ENCODE peak calls at places on chromosomes 1 and 21, in seven cellular contexts. One of them, this sample, is unnamed.

GRCh38 chr21:44382536-44382935 is 29.1 kb downstream of the TRPM2 start:
- DNase-seq in vagina: peak; percentile 84
- DNase-seq in K562: peak; percentile 4
- DNase-seq in right lobe of liver: no peak
- DNase-seq in spleen: no peak
- DNase-seq in prostate gland: no peak
- DNase-seq in heart left ventricle: no peak
- DNase-seq in this sample: no peak

GRCh38 chr1:174743654-174744561 is 255.8 kb upstream of the CACYBP start:
- DNase-seq in prostate gland: no peak
- DNase-seq in vagina: no peak
- DNase-seq in K562: peak; percentile 32
- DNase-seq in spleen: no peak
- DNase-seq in heart left ventricle: no peak
- DNase-seq in right lobe of liver: no peak
- DNase-seq in this sample: no peak

GRCh38 chr1:94983343-94983742 is 56.4 kb upstream of the CNN3 start:
- DNase-seq in heart left ventricle: no peak
- DNase-seq in prostate gland: no peak
- DNase-seq in spleen: no peak
- DNase-seq in right lobe of liver: no peak
- DNase-seq in vagina: no peak
- DNase-seq in K562: no peak
- DNase-seq in this sample: no peak

GRCh38 chr1:199688133-199688676 is 339.3 kb upstream of the NR5A2 start:
- DNase-seq in right lobe of liver: no peak
- DNase-seq in heart left ventricle: no peak
- DNase-seq in vagina: no peak
- DNase-seq in spleen: no peak
- DNase-seq in K562: no peak
- DNase-seq in prostate gland: no peak
- DNase-seq in this sample: no peak

GRCh38 chr1:59409525-59409924 is 112.6 kb downstream of the FGGY start:
- DNase-seq in K562: no peak
- DNase-seq in prostate gland: no peak
- DNase-seq in vagina: no peak
- DNase-seq in heart left ventricle: no peak
- DNase-seq in spleen: no peak
- DNase-seq in right lobe of liver: no peak
- DNase-seq in this sample: no peak

GRCh38 chr1:12851779-12852178 is 3.3 kb upstream of the HNRNPCL1 start:
- DNase-seq in right lobe of liver: no peak
- DNase-seq in heart left ventricle: no peak
- DNase-seq in spleen: no peak
- DNase-seq in prostate gland: no peak
- DNase-seq in K562: no peak
- DNase-seq in vagina: no peak
- DNase-seq in this sample: no peak

GRCh38 chr1:3190256-3191041 is 121.4 kb downstream of the PRDM16 start:
- DNase-seq in heart left ventricle: no peak
- DNase-seq in K562: no peak
- DNase-seq in prostate gland: no peak
- DNase-seq in vagina: no peak
- DNase-seq in right lobe of liver: no peak
- DNase-seq in spleen: no peak
- DNase-seq in this sample: no peak

GRCh38 chr1:215911406-215911968 is 344.4 kb downstream of the KCTD3 start:
- DNase-seq in right lobe of liver: no peak
- DNase-seq in prostate gland: no peak
- DNase-seq in vagina: no peak
- DNase-seq in spleen: no peak
- DNase-seq in heart left ventricle: no peak
- DNase-seq in K562: no peak
- DNase-seq in this sample: no peak

GRCh38 chr1:54811066-54811465 is 9.9 kb upstream of the TTC22 start:
- DNase-seq in spleen: no peak
- DNase-seq in vagina: no peak
- DNase-seq in heart left ventricle: no peak
- DNase-seq in right lobe of liver: no peak
- DNase-seq in prostate gland: no peak
- DNase-seq in K562: no peak
- DNase-seq in this sample: no peak

GRCh38 chr1:214637722-214638473 is 34.9 kb downstream of the CENPF start:
- DNase-seq in prostate gland: no peak
- DNase-seq in K562: peak; percentile 15
- DNase-seq in right lobe of liver: no peak
- DNase-seq in heart left ventricle: no peak
- DNase-seq in spleen: no peak
- DNase-seq in vagina: no peak
- DNase-seq in this sample: no peak

GRCh38 chr1:235264327-235264726 is 63.7 kb downstream of the ARID4B start:
- DNase-seq in spleen: no peak
- DNase-seq in heart left ventricle: no peak
- DNase-seq in vagina: no peak
- DNase-seq in K562: no peak
- DNase-seq in prostate gland: no peak
- DNase-seq in right lobe of liver: no peak
- DNase-seq in this sample: no peak

GRCh38 chr1:161726631-161727342 is 5.4 kb downstream of the FCRLB start:
- DNase-seq in heart left ventricle: peak; percentile 90
- DNase-seq in spleen: peak; percentile 95
- DNase-seq in vagina: no peak
- DNase-seq in K562: peak; percentile 96
- DNase-seq in right lobe of liver: peak; percentile 91
- DNase-seq in prostate gland: peak; percentile 79
- DNase-seq in this sample: peak; percentile 97

GRCh38 chr1:161725888-161726630 is 4.7 kb downstream of the FCRLB start:
- DNase-seq in spleen: peak; percentile 90
- DNase-seq in right lobe of liver: peak; percentile 62
- DNase-seq in vagina: no peak
- DNase-seq in K562: peak; percentile 35
- DNase-seq in heart left ventricle: peak; percentile 57
- DNase-seq in prostate gland: peak; percentile 33
- DNase-seq in this sample: peak; percentile 91

GRCh38 chr1:161730050-161730564 is 8.8 kb downstream of the FCRLB start:
- DNase-seq in prostate gland: no peak
- DNase-seq in vagina: no peak
- DNase-seq in heart left ventricle: no peak
- DNase-seq in spleen: no peak
- DNase-seq in K562: peak; percentile 50
- DNase-seq in right lobe of liver: no peak
- DNase-seq in this sample: no peak

GRCh38 chr1:161728376-161729226 is 7.3 kb downstream of the FCRLB start:
- DNase-seq in K562: no peak
- DNase-seq in heart left ventricle: no peak
- DNase-seq in vagina: no peak
- DNase-seq in prostate gland: no peak
- DNase-seq in spleen: no peak
- DNase-seq in right lobe of liver: no peak
- DNase-seq in this sample: no peak

DNA sequence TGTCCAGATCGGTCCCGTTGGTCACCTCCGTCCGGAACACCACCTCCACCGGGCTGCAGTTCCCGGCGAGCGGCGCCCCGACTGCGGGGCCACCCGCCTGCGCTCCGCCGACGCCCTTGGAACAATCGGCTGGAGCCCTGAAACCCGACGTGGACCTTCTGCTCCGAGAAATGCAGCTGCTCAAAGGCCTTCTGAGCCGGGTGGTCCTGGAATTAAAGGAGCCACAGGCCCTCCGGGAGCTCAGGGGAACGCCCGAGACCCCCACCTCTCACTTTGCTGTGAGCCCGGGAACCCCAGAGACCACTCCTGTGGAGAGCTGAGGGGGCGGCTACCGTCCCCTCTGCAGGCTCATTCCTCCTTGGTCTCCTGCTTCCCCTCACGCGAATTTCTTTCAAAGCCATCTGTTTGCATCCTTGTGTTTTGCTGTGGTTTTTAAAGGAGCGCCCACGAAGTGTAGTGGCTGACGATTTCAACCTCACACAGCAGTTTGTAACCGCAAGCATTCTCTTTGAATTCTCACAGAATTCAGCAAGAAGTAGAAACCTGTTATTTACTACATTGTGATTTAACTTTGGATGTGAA is 6.1 kb downstream of the FCRLB start:
- DNase-seq in K562: no peak
- DNase-seq in spleen: no peak
- DNase-seq in prostate gland: no peak
- DNase-seq in heart left ventricle: peak; percentile 11
- DNase-seq in vagina: no peak
- DNase-seq in right lobe of liver: no peak
- DNase-seq in this sample: no peak
- TF ChIP-seq POLR2A in K562: no peak
- TF ChIP-seq POLR2A in spleen: no peak
- TF ChIP-seq POLR2A in prostate gland: no peak
- TF ChIP-seq POLR2A in heart left ventricle: no peak
- TF ChIP-seq POLR2A in vagina: peak; percentile 32
- TF ChIP-seq POLR2A in right lobe of liver: no peak
- TF ChIP-seq POLR2A in this sample: no peak

GRCh38 chr1:156641761-156642264 is at the start of gene BCAN:
- DNase-seq in heart left ventricle: peak; percentile 41
- DNase-seq in right lobe of liver: no peak
- DNase-seq in spleen: no peak
- DNase-seq in vagina: no peak
- DNase-seq in prostate gland: no peak
- DNase-seq in K562: no peak
- DNase-seq in this sample: no peak
- H3K4me3 ChIP-seq in heart left ventricle: peak within 1 kb of the TSS; percentile 26
- H3K4me3 ChIP-seq in right lobe of liver: no peak within 1 kb of the TSS
- H3K4me3 ChIP-seq in spleen: no peak within 1 kb of the TSS
- H3K4me3 ChIP-seq in vagina: peak within 1 kb of the TSS; percentile 34
- H3K4me3 ChIP-seq in prostate gland: peak within 1 kb of the TSS; percentile 16
- H3K4me3 ChIP-seq in K562: no peak within 1 kb of the TSS
- H3K4me3 ChIP-seq in this sample: no peak within 1 kb of the TSS

GRCh38 chr1:234067584-234067983 is 163.1 kb downstream of the SLC35F3 start:
- DNase-seq in vagina: no peak
- DNase-seq in right lobe of liver: no peak
- DNase-seq in prostate gland: no peak
- DNase-seq in heart left ventricle: no peak
- DNase-seq in K562: no peak
- DNase-seq in spleen: no peak
- DNase-seq in this sample: no peak

GRCh38 chr1:234062166-234062565 is 157.7 kb downstream of the SLC35F3 start:
- DNase-seq in K562: no peak
- DNase-seq in vagina: no peak
- DNase-seq in spleen: no peak
- DNase-seq in prostate gland: no peak
- DNase-seq in heart left ventricle: no peak
- DNase-seq in right lobe of liver: no peak
- DNase-seq in this sample: no peak

GRCh38 chr1:234069760-234070159 is 165.3 kb downstream of the SLC35F3 start:
- DNase-seq in prostate gland: no peak
- DNase-seq in spleen: no peak
- DNase-seq in heart left ventricle: no peak
- DNase-seq in vagina: no peak
- DNase-seq in right lobe of liver: no peak
- DNase-seq in K562: no peak
- DNase-seq in this sample: no peak

GRCh38 chr1:234065794-234066447 is 161.4 kb downstream of the SLC35F3 start:
- DNase-seq in right lobe of liver: peak; percentile 79
- DNase-seq in spleen: peak; percentile 87
- DNase-seq in K562: peak; percentile 79
- DNase-seq in prostate gland: peak; percentile 68
- DNase-seq in heart left ventricle: peak; percentile 48
- DNase-seq in vagina: no peak
- DNase-seq in this sample: peak; percentile 53
- TF ChIP-seq CTCF in right lobe of liver: peak; percentile 59
- TF ChIP-seq CTCF in spleen: peak; percentile 78
- TF ChIP-seq CTCF in K562: peak; percentile 87
- TF ChIP-seq CTCF in prostate gland: peak; percentile 41
- TF ChIP-seq CTCF in heart left ventricle: peak; percentile 73
- TF ChIP-seq CTCF in vagina: peak; percentile 40
- TF ChIP-seq CTCF in this sample: no peak

DNA sequence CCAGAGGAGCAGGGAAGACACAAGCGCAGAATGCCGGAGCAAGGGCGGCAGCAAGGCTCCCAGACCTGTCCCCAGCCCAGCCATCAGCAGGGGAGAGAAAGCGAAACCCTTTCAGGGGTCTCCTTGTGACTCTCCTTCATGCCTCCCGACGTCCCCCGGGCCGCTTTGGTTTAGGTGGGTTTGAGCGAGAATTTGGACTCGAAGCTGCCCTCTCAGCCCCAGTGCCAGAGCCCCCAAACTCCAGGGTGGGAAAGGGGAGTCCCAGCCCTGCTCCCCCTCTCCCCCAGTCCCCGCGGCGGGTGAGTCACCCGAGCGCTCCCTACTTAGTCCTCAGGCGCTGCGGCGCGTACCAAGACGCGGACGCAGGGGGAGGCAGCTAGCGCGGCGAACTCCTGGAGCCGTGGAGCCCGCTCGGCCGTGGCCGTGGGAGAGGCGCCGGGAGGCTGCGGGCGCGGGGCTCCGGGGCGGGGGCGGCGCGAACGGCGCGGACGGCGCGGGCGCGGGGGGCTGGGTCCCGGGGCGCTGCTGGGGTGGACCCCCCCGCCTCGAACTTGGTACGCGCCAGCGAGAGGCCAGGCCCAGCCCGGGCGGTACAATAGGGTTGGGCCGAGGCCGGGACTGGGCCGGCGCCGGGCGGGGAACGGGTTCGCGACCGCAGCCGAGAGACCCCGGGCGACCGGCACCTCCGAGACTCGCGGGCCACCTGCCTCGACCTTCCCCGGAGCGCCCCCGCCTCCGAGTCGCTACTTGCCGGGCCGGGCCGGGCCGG is at the start of gene MAP7D1:
- DNase-seq in vagina: no peak
- DNase-seq in right lobe of liver: peak; percentile 93
- DNase-seq in spleen: peak; percentile 97
- DNase-seq in K562: peak; percentile 94
- DNase-seq in prostate gland: peak; percentile 81
- DNase-seq in heart left ventricle: peak; percentile 91
- DNase-seq in this sample: peak; percentile 81
- TF ChIP-seq POLR2A in vagina: peak; percentile 90
- TF ChIP-seq POLR2A in right lobe of liver: peak; percentile 67
- TF ChIP-seq POLR2A in spleen: peak; percentile 56
- TF ChIP-seq POLR2A in K562: peak; percentile 91
- TF ChIP-seq POLR2A in prostate gland: peak; percentile 87
- TF ChIP-seq POLR2A in heart left ventricle: peak; percentile 90
- TF ChIP-seq POLR2A in this sample: no peak

This sample was measured in lower leg skin.